ENCODE peak calls at places on chromosomes 12 and 14, in seven cellular contexts. H is tibial artery; L is AG04449; E is stimulated activated CD4-positive, alpha-beta T cell treated with anti-CD3 and anti-CD28 coated beads, Interleukin-15, amount 100 ng/mL, for 24 hours; X is psoas muscle; S is mesothelial cell of epicardium; U is T-helper 9 cell. P is an unnamed sample.

GRCh38 chr12:50032516-50033316 is 7.4 kb upstream of the RACGAP1 start:
- DNase-seq in H (peak; percentile 52), U (no peak), X (no peak), E (no peak), L (no peak), S (no peak), P (no peak)

GRCh38 chr12:103834897-103835390 is 6.1 kb downstream of the NT5DC3 start:
- DNase-seq in L (no peak), S (no peak), H (no peak), U (no peak), X (no peak), E (no peak), P (no peak)

GRCh38 chr14:51564460-51564859 is 87.2 kb upstream of the FRMD6 start:
- DNase-seq in S (no peak), L (no peak), X (no peak), U (no peak), H (no peak), E (no peak), P (no peak)

GRCh38 chr14:24274101-24274543 is 2.7 kb upstream of the RABGGTA start:
- DNase-seq in L (no peak), U (no peak), E (peak; percentile 66), X (peak; percentile 1), S (no peak), H (no peak), P (no peak)

GRCh38 chr14:63614964-63615363 is 26.7 kb downstream of the WDR89 start:
- DNase-seq in H (no peak), E (no peak), S (no peak), X (no peak), L (peak; percentile 16), U (no peak), P (peak; percentile 15)

GRCh38 chr12:85626031-85626781 is 210.0 kb downstream of the RASSF9 start:
- DNase-seq in S (no peak), U (no peak), E (no peak), H (no peak), L (peak; percentile 21), X (no peak), P (peak; percentile 22)

GRCh38 chr14:94696518-94696917 is 73.4 kb downstream of the GSC start:
- DNase-seq in S (no peak), L (no peak), U (no peak), X (no peak), H (no peak), E (no peak), P (no peak)

GRCh38 chr14:84458881-84459280 is 1071.1 kb upstream of the FLRT2 start:
- DNase-seq in U (no peak), S (no peak), X (no peak), E (no peak), L (no peak), H (no peak), P (no peak)

GRCh38 chr14:93317836-93318807 is 14.7 kb downstream of the BTBD7 start:
- DNase-seq in H (no peak), U (no peak), E (no peak), L (no peak), X (no peak), S (no peak), P (no peak)

GRCh38 chr14:73235531-73236155 is 1.7 kb upstream of the PAPLN start:
- DNase-seq in S (no peak), H (no peak), U (no peak), E (no peak), L (no peak), X (peak; percentile 22), P (no peak)

GRCh38 chr12:78914859-78915331 is 50.3 kb downstream of the SYT1 start:
- DNase-seq in S (no peak), U (no peak), H (no peak), L (no peak), X (no peak), E (no peak), P (no peak)

GRCh38 chr14:100755649-100756048 is 29.0 kb downstream of the DLK1 start:
- DNase-seq in U (no peak), L (no peak), E (no peak), S (no peak), X (no peak), H (no peak), P (no peak)

GRCh38 chr12:1590083-1590979 is 4.0 kb downstream of the FBXL14 start:
- DNase-seq in U (no peak), L (no peak), X (no peak), E (no peak), S (no peak), H (no peak), P (no peak)

GRCh38 chr14:72476657-72477499 is 417.0 kb downstream of the DPF3 start:
- DNase-seq in S (no peak), H (no peak), U (peak; percentile 16), X (no peak), E (peak; percentile 74), L (peak; percentile 71), P (no peak)

GRCh38 chr14:100677925-100678765 is 48.5 kb upstream of the DLK1 start:
- DNase-seq in U (no peak), L (no peak), S (peak; percentile 82), E (no peak), X (peak; percentile 80), H (no peak), P (peak; percentile 58)

GRCh38 chr12:101902641-101903040 is 25.3 kb downstream of the DRAM1 start:
- DNase-seq in X (no peak), H (no peak), L (no peak), U (no peak), S (no peak), E (no peak), P (no peak)

GRCh38 chr14:80584638-80585505 is 356.7 kb downstream of the CEP128 start:
- DNase-seq in U (no peak), S (no peak), H (no peak), E (no peak), X (no peak), L (no peak), P (no peak)